ENCODE peak calls at places on chromosome 6, in eight cellular contexts. P is GM12878, M is stomach, C is endothelial cell of umbilical vein, Q is body of pancreas, E is ovary, N is upper lobe of left lung, X is uterus. T is an unnamed sample.
A peak's percentile ranks its signal among the peaks of the same experiment; 100 is the strongest.

GRCh38 chr6:2688416-2689064 is 62.2 kb downstream of the MYLK4 start:
- DNase-seq in X (no peak), Q (no peak), N (no peak), M (no peak), C (peak; percentile 24), E (no peak), P (no peak), T (no peak)

GRCh38 chr6:170229851-170230519 is 60.9 kb downstream of the DLL1 start:
- DNase-seq in X (no peak), E (no peak), M (no peak), Q (no peak), P (no peak), N (no peak), C (no peak), T (no peak)

GRCh38 chr6:44016131-44016870 is 111.0 kb downstream of the MRPL14 start:
- DNase-seq in C (no peak), E (no peak), N (no peak), X (peak; percentile 16), M (no peak), Q (no peak), P (no peak), T (no peak)

GRCh38 chr6:122258843-122259242 is 140.6 kb upstream of the HSF2 start:
- DNase-seq in N (no peak), C (no peak), X (no peak), E (no peak), P (no peak), M (no peak), Q (no peak), T (no peak)

GRCh38 chr6:137904822-137905617 is 38.0 kb downstream of the TNFAIP3 start:
- DNase-seq in X (no peak), C (peak; percentile 84), E (no peak), Q (peak; percentile 47), M (no peak), P (no peak), N (peak; percentile 54), T (no peak)

GRCh38 chr6:151813858-151814257 is 6.4 kb downstream of the ESR1 start:
- DNase-seq in E (no peak), X (peak; percentile 23), Q (no peak), C (no peak), P (no peak), N (no peak), M (no peak), T (no peak)

GRCh38 chr6:53679446-53679933 is 13.9 kb upstream of the KLHL31 start:
- DNase-seq in C (peak; percentile 33), X (no peak), E (no peak), Q (no peak), N (no peak), M (no peak), P (no peak), T (no peak)

GRCh38 chr6:130841128-130841728 is 14.0 kb downstream of the SMLR1 start:
- DNase-seq in C (no peak), E (no peak), N (no peak), P (no peak), X (no peak), Q (no peak), M (no peak), T (no peak)

GRCh38 chr6:138107752-138108592 is 753 bp upstream of the PERP start:
- DNase-seq in E (no peak), X (no peak), C (no peak), N (no peak), Q (peak; percentile 75), P (no peak), M (peak; percentile 70), T (peak; percentile 26)

GRCh38 chr6:135576055-135576454 is 78.5 kb upstream of the AHI1 start:
- DNase-seq in Q (no peak), N (no peak), E (no peak), X (no peak), C (no peak), M (no peak), P (no peak), T (no peak)

GRCh38 chr6:97203343-97203742 is 79.7 kb downstream of the MMS22L start:
- DNase-seq in E (no peak), C (no peak), P (no peak), M (no peak), Q (no peak), N (no peak), X (no peak), T (no peak)

GRCh38 chr6:98287876-98288275 is 546.5 kb upstream of the POU3F2 start:
- DNase-seq in X (no peak), M (no peak), Q (no peak), P (no peak), E (no peak), C (no peak), N (no peak), T (no peak)

DNA sequence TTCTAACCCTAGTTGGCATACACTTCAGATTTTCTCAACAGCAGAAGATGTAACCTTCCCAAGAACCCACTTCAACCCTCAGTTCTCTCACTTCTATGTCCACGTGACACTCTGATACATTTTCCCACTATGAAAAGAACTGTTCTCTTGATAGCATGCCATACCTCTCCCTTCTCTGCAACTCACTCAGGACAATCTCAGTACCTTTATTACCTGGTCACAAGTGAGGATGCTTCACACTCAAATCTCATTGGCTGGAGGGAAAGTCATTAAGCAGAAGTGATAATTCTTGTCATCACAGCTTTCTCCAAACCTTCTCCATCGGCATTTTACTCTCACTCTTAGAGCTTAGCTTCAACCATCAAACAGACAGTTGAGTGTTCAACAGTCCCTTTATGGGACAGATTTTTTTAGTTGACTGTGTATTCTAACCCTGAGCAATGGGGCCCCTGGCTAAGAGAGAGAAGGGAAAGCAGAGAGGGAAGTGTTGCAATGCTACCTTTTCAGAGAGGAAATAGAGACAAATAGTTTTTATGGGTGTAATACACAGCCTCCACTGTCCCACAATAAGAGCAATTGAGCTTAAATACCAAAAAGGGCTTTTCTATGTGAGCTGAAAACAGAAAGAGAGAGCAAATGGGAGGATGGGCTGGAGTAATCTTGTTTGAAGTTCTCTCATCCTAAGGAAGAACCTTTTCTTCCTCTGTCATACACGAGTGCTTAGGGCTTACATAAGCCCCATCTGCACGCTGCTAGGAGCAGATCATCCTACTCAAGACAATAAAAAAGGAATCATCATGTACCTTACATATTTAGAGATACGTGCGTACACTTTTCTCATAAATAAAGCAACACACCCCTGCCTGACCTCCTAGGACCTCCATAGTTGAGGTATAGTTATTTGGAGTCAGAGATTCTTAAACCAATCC is 16.0 kb downstream of the HLA-DPA1 start:
- DNase-seq in E (no peak), P (no peak), X (no peak), Q (no peak), N (no peak), M (no peak), C (no peak), T (no peak)
- TF ChIP-seq POLR2A in E (no peak), P (no peak), X (no peak), Q (no peak), N (no peak), M (no peak), C (no peak), T (no peak)

DNA sequence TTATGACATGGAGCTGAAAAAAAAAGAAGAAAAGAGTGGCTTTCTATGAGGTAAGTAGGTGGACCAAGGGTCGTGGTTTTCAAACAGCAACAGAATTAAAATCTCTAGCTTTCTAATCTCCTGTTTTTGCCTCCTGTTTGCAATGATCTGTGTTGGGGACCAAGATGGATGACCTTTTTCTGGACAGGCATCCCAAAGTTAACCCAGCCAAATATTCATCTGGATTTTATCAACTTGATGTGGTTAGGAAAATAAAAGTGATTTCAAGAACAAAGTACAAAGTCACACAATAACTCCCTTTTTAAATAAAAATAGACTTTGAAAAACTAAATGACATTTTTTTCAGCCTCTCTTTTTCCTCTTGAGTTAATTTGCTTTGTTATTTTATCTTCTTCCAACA is 282.1 kb upstream of the PRDM1 start:
- DNase-seq in M (no peak), P (no peak), X (no peak), E (no peak), Q (no peak), C (no peak), N (no peak), T (no peak)
- H3K27ac ChIP-seq in M (no peak overlapping the region), P (no peak overlapping the region), X (peak overlapping the region; percentile 62), E (no peak overlapping the region), Q (no peak overlapping the region), C (no peak overlapping the region), N (no peak overlapping the region), T (no peak overlapping the region)

DNA sequence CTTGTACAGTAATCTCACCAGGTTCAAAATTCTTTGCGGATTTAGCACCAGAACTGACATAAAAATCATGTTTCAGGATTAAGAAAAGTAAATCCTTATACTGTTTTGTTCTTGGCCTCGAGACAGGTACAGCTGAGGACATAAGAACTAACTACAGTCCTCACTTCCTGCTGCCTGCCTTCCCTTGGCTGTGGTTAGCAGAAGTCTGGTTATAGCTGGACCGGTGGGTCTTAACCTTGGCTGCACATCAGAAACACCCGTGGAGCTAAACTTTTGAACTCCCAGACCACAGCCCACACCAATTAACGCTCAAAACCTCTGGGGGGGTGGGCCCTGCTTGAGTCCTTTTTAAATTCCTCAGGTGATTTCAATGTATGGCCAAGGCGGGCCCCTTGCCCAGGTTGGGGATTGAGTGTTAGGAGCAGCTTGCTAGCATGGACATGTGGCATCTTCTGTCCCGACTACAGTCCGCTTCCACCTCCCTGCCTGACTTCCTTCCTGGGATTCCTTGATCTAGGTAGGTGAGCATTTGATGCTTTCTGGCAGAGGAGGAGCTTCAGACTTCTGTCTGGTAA is 389.9 kb downstream of the ZFAND3 start:
- DNase-seq in M (no peak), E (peak; percentile 20), P (no peak), C (no peak), Q (no peak), N (no peak), X (no peak), T (no peak)
- H3K4me3 ChIP-seq in M (no peak overlapping the region), E (no peak overlapping the region), P (no peak overlapping the region), C (no peak overlapping the region), Q (no peak overlapping the region), N (no peak overlapping the region), X (no peak overlapping the region), T (no peak overlapping the region)

GRCh38 chr6:36306365-36306764 is 30.3 kb downstream of the BNIP5 start:
- DNase-seq in P (no peak), M (no peak), E (no peak), C (no peak), N (no peak), Q (no peak), X (no peak), T (no peak)

GRCh38 chr6:36312854-36313627 is 23.6 kb downstream of the BNIP5 start:
- DNase-seq in N (no peak), C (no peak), P (peak; percentile 19), Q (no peak), M (no peak), E (no peak), X (no peak), T (peak; percentile 57)

GRCh38 chr6:36308514-36308913 is 28.2 kb downstream of the BNIP5 start:
- DNase-seq in X (no peak), N (no peak), P (no peak), C (no peak), Q (no peak), M (no peak), E (no peak), T (no peak)

GRCh38 chr6:36309212-36309611 is 27.5 kb downstream of the BNIP5 start:
- DNase-seq in P (no peak), M (no peak), E (no peak), N (no peak), C (no peak), Q (no peak), X (no peak), T (peak; percentile 78)

DNA sequence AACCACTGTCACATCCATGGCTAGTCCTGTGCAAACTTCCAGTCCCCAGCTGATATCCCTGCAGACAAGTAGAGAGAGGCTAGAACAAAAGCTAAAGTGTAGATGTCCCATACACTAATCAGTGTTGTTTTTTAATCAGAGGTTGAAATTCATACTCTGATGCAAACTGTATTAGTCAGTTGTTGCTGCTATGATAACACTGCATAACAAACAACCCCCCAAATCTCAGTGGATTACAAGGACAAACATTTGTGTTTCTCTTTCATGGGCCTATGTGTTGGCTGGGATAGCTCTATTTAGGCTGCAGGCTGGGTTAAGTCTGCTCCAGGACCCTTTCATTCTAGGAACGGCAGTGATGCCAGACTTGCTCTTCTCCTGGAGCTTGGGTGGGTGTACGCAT is 26.8 kb downstream of the BNIP5 start:
- DNase-seq in P (no peak), X (no peak), Q (no peak), E (no peak), C (no peak), N (no peak), M (no peak), T (no peak)
- TF ChIP-seq POLR2A in P (no peak), X (no peak), Q (no peak), E (no peak), C (no peak), N (no peak), M (no peak), T (no peak)

T was measured in testis.